ENCODE peak calls at places on chromosomes 13 and 19, in eight cellular contexts. N is GM23248, Y is neuronal stem cell, H is fibroblast of lung, G is SK-N-SH, L is hepatocyte, B is keratinocyte, Z is neural progenitor cell. J is an unnamed sample.

GRCh38 chr13:111066544-111066943 is 48.6 kb upstream of the ARHGEF7 start:
- DNase-seq in H (no peak), Z (no peak), N (no peak), L (no peak), Y (no peak), B (no peak), G (peak; percentile 27), J (no peak)

GRCh38 chr13:51222510-51223283 is 499 bp downstream of the FAM124A start:
- DNase-seq in L (peak; percentile 18), Y (peak; percentile 58), Z (peak; percentile 69), G (no peak), N (peak; percentile 23), B (no peak), H (peak; percentile 7), J (peak; percentile 70)

GRCh38 chr13:33639158-33639557 is 178.8 kb upstream of the RFC3 start:
- DNase-seq in N (peak; percentile 94), B (no peak), Y (no peak), H (peak; percentile 54), Z (no peak), L (peak; percentile 62), G (no peak), J (no peak)

GRCh38 chr19:19451429-19452240 is 46.2 kb downstream of the GATAD2A start:
- DNase-seq in N (no peak), B (no peak), Y (no peak), L (no peak), G (no peak), H (peak; percentile 56), Z (no peak), J (no peak)

GRCh38 chr19:12695997-12696365 is 450 bp downstream of the FBXW9 start:
- DNase-seq in Y (no peak), Z (no peak), H (no peak), L (no peak), B (no peak), G (peak; percentile 59), N (no peak), J (no peak)

GRCh38 chr13:113066142-113066455 is 39.5 kb upstream of the F7 start:
- DNase-seq in H (no peak), Z (no peak), Y (no peak), N (no peak), G (no peak), L (no peak), B (no peak), J (no peak)

GRCh38 chr19:16118489-16119033 is 6.9 kb downstream of the RAB8A start:
- DNase-seq in L (no peak), N (no peak), Y (no peak), G (no peak), H (no peak), B (no peak), Z (no peak), J (no peak)

GRCh38 chr19:48123907-48124675 is 13.5 kb upstream of the PLA2G4C start:
- DNase-seq in Z (peak; percentile 78), G (no peak), Y (peak; percentile 54), L (peak; percentile 65), B (peak; percentile 83), H (peak; percentile 91), N (peak; percentile 81), J (peak; percentile 87)

GRCh38 chr19:39397360-39398296 is 6.5 kb downstream of the MED29 start:
- DNase-seq in Z (peak; percentile 89), G (peak; percentile 92), H (peak; percentile 63), L (peak; percentile 95), N (peak; percentile 91), B (no peak), Y (no peak), J (peak; percentile 99)

GRCh38 chr13:51576754-51577153 is 7.5 kb upstream of the WDFY2 start:
- DNase-seq in G (no peak), H (no peak), L (no peak), Y (no peak), B (no peak), N (no peak), Z (no peak), J (no peak)

GRCh38 chr13:48962281-48962680 is 13.4 kb upstream of the FNDC3A start:
- DNase-seq in G (no peak), L (no peak), N (peak; percentile 6), B (no peak), Y (no peak), Z (no peak), H (peak; percentile 27), J (no peak)

GRCh38 chr13:95146486-95146885 is 154.8 kb downstream of the ABCC4 start:
- DNase-seq in Y (no peak), H (no peak), Z (no peak), N (no peak), L (no peak), G (no peak), B (no peak), J (no peak)

GRCh38 chr19:15467734-15468214 is 3.4 kb upstream of the RASAL3 start:
- DNase-seq in Y (no peak), H (no peak), L (no peak), N (no peak), B (no peak), Z (no peak), G (no peak), J (no peak)

GRCh38 chr19:14317157-14317556 is 64.1 kb upstream of the ADGRE5 start:
- DNase-seq in H (no peak), L (no peak), B (no peak), Z (no peak), G (no peak), N (no peak), Y (no peak), J (peak; percentile 46)

GRCh38 chr13:71148391-71148790 is 718.6 kb downstream of the DACH1 start:
- DNase-seq in G (no peak), L (no peak), Z (peak; percentile 72), N (no peak), B (no peak), Y (peak; percentile 58), H (no peak), J (no peak)

GRCh38 chr19:30923096-30923495 is 426.1 kb downstream of the TSHZ3 start:
- DNase-seq in L (no peak), N (no peak), G (no peak), Z (no peak), Y (no peak), H (no peak), B (no peak), J (no peak)

GRCh38 chr19:45168767-45169351 is 8.1 kb upstream of the NKPD1 start:
- DNase-seq in L (peak; percentile 7), N (no peak), Z (no peak), G (no peak), Y (no peak), B (no peak), H (no peak), J (peak; percentile 73)

GRCh38 chr13:45784755-45785675 is 66.5 kb downstream of the SIAH3 start:
- DNase-seq in Z (no peak), L (no peak), Y (no peak), B (no peak), G (no peak), H (no peak), N (no peak), J (no peak)

GRCh38 chr13:100234006-100234405 is 145.1 kb downstream of the PCCA start:
- DNase-seq in B (no peak), Z (peak; percentile 66), G (no peak), H (no peak), L (no peak), N (no peak), Y (peak; percentile 24), J (no peak)

GRCh38 chr13:84902243-84902642 is 897.0 kb downstream of the SLITRK6 start:
- DNase-seq in N (no peak), Z (no peak), B (no peak), H (no peak), Y (no peak), L (no peak), G (no peak), J (no peak)

GRCh38 chr19:42548545-42548944 is 20.3 kb upstream of the CEACAM1 start:
- DNase-seq in B (no peak), L (no peak), H (no peak), Z (no peak), N (no peak), G (no peak), Y (no peak), J (no peak)

GRCh38 chr13:78602561-78603239 is 652 bp downstream of the POU4F1 start:
- DNase-seq in N (no peak), Y (peak; percentile 23), L (no peak), G (no peak), H (no peak), Z (peak; percentile 55), B (no peak), J (no peak)
- H3K4me1 ChIP-seq in N (no peaks in the 10 kb centered on the region), Y (peaks cover 11% of the 10 kb centered on the region), L (peaks cover 10% of the 10 kb centered on the region), G (no peaks in the 10 kb centered on the region), H (peaks cover 3% of the 10 kb centered on the region), Z (peaks cover 17% of the 10 kb centered on the region), B (peaks cover 3% of the 10 kb centered on the region), J (no peaks in the 10 kb centered on the region)

GRCh38 chr19:32814046-32814445 is 55.5 kb downstream of the SLC7A9 start:
- DNase-seq in G (no peak), B (no peak), H (no peak), L (no peak), N (peak; percentile 10), Y (no peak), Z (no peak), J (no peak)
- H3K4me3 ChIP-seq in G (no peak overlapping the region), B (no peak overlapping the region), H (no peak overlapping the region), L (no peak overlapping the region), N (no peak overlapping the region), Y (no peak overlapping the region), Z (no peak overlapping the region), J (no peak overlapping the region)

DNA sequence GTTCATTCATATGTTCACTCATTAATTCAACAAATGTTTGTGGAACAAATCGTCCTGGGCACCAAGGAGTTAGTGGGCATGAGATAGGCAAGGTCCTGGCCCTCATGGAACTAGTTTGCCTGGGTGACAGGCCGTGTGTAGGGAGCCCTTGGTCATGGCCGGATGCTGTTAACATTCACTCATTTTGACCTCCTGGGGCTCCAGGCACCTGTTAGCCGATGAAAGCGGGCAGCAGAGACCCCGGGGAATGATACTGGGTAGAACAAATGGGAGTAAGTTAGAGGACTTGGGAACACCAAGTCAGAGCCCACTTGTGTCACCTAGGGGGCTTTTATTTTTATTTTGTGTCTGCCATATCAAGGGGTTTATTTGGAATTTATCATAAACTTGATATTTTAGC is 6.6 kb downstream of the MED25 start:
- DNase-seq in Y (no peak), N (no peak), L (no peak), B (no peak), Z (no peak), G (no peak), H (no peak), J (peak; percentile 79)
- H3K4me2 ChIP-seq in Y (no peak overlapping the region), N (no peak overlapping the region), L (no peak overlapping the region), B (no peak overlapping the region), Z (no peak overlapping the region), G (no peak overlapping the region), H (no peak overlapping the region), J (no peak overlapping the region)

DNA sequence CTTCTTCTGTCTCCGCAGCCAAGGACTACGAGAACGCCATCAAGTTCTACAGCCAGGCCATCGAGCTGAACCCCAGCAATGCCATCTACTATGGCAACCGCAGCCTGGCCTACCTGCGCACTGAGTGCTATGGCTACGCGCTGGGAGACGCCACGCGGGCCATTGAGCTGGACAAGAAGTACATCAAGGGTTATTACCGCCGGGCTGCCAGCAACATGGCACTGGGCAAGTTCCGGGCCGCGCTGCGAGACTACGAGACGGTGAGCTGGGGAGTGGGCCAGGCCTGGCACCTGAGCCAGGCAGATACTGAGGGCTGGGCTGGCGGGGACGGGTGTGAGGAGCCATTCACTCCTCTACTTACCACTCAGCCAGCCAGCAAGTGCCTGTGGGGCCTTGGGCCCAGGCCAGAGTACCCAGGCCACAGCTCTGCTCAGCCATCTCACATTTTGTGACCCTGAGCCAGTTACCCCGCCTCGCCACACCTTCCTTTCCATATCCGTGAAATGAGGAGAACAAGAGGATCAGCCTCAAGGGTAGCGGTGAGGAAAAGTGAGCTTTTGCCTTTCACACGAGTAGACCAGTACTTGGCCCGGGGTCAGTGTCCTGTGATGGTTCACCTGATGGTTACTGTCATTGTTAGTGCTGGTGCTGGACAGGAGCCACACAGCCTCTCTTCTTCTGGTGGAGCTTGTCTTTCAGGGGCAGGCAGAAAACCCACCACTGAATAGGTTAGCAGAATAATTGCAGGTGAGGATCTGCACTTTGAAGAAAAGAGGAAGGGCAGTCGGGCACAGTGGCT is 7.0 kb downstream of the PPP5C start:
- DNase-seq in N (no peak), G (no peak), Z (no peak), Y (no peak), B (no peak), L (no peak), H (no peak), J (no peak)
- H3K4me1 ChIP-seq in N (peaks cover 37% of the 10 kb centered on the region), G (peaks cover 26% of the 10 kb centered on the region), Z (no peaks in the 10 kb centered on the region), Y (peaks cover 5% of the 10 kb centered on the region), B (peaks cover 28% of the 10 kb centered on the region), L (peaks cover 36% of the 10 kb centered on the region), H (peaks cover 29% of the 10 kb centered on the region), J (peaks cover 34% of the 10 kb centered on the region)